ENCODE peak calls at places on chromosomes 5 and 9, in six cellular contexts. O is PC-3, D is HCT116, W is IMR-90, I is neural progenitor cell, M is trophoblast cell. K is an unnamed sample.

GRCh38 chr5:163451489-163451888 is 8.4 kb downstream of the NUDCD2 start:
- DNase-seq in W (no peak), I (no peak), O (no peak), D (no peak), M (no peak), K (no peak)

GRCh38 chr9:123412171-123412820 is 56.3 kb downstream of the CRB2 start:
- DNase-seq in D (no peak), I (no peak), M (no peak), O (no peak), W (no peak), K (no peak)

GRCh38 chr5:172918421-172919371 is 40.5 kb upstream of the RPL26L1 start:
- DNase-seq in W (no peak), O (no peak), I (no peak), M (no peak), D (no peak), K (no peak)

GRCh38 chr9:111866976-111867375 is 29.6 kb upstream of the UGCG start:
- DNase-seq in W (peak; percentile 86), D (no peak), O (peak; percentile 84), M (peak; percentile 53), I (no peak), K (peak; percentile 54)

GRCh38 chr9:33884856-33885701 is 68.1 kb downstream of the UBE2R2 start:
- DNase-seq in O (peak; percentile 46), M (no peak), D (no peak), W (peak; percentile 54), I (no peak), K (peak; percentile 58)

GRCh38 chr5:15522141-15522540 is 22.2 kb downstream of the FBXL7 start:
- DNase-seq in D (no peak), M (no peak), W (no peak), I (no peak), O (no peak), K (no peak)

GRCh38 chr9:33250458-33250995 is 10.6 kb downstream of the SPINK4 start:
- DNase-seq in O (no peak), M (peak; percentile 52), D (no peak), W (peak; percentile 85), I (no peak), K (no peak)

GRCh38 chr9:13990994-13991393 is 322.9 kb downstream of the NFIB start:
- DNase-seq in W (no peak), I (no peak), D (no peak), M (no peak), O (no peak), K (no peak)

GRCh38 chr5:175344331-175345200 is 99.4 kb downstream of the DRD1 start:
- DNase-seq in D (peak; percentile 71), M (peak; percentile 73), W (peak; percentile 50), I (no peak), O (peak; percentile 63), K (peak; percentile 89)

GRCh38 chr9:106277931-106278330 is 583.6 kb downstream of the TMEM38B start:
- DNase-seq in I (peak; percentile 36), M (no peak), O (no peak), D (no peak), W (no peak), K (peak; percentile 72)

GRCh38 chr9:21028476-21028875 is 3.0 kb downstream of the HACD4 start:
- DNase-seq in M (peak; percentile 13), O (no peak), I (no peak), W (peak; percentile 69), D (no peak), K (no peak)

GRCh38 chr5:82894754-82895153 is 182.4 kb downstream of the TMEM167A start:
- DNase-seq in D (no peak), W (no peak), O (no peak), I (no peak), M (no peak), K (peak; percentile 21)

GRCh38 chr9:109857337-109857736 is 77.3 kb downstream of the PALM2AKAP2 start:
- DNase-seq in O (no peak), D (no peak), W (peak; percentile 26), M (no peak), I (no peak), K (peak; percentile 42)

GRCh38 chr9:4555251-4555650 is 65.0 kb downstream of the SLC1A1 start:
- DNase-seq in W (peak; percentile 17), D (peak; percentile 34), I (peak; percentile 10), O (no peak), M (no peak), K (peak; percentile 52)

GRCh38 chr5:179343021-179343781 is 2.1 kb downstream of the ADAMTS2 start:
- DNase-seq in D (no peak), W (no peak), O (no peak), M (no peak), I (peak; percentile 52), K (peak; percentile 15)
- H2AFZ ChIP-seq in D (no peak overlapping the region), W (peak overlapping the region; percentile 91), O (no peak overlapping the region), M (no peak overlapping the region), I (peak overlapping the region; percentile 35), K (no peak overlapping the region)

GRCh38 chr9:83537331-83538171 is 650 bp downstream of the FRMD3 start:
- DNase-seq in I (peak; percentile 66), D (no peak), W (no peak), O (no peak), M (no peak), K (peak; percentile 2)
- H2AFZ ChIP-seq in I (peak overlapping the region; percentile 95), D (no peak overlapping the region), W (peak overlapping the region; percentile 85), O (peak overlapping the region; percentile 80), M (no peak overlapping the region), K (no peak overlapping the region)

DNA sequence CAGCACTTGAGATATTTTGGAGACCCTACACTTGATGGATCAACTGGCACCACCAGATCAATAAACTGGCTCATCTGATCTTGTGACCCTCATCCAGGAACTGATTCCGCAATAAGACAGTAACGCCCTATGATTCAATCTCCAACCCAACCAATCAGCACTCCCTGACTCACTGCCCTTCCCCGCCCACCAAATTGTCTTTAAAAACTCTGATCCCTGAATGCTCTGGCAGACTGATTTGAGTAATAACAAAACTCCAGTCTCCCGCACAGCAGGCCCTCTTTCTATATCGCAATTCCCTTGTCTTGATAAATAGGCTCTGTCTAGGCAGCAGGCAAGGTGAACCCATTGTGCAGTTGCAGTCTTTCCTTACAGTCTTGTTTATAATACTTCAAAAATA is 677.0 kb downstream of the LRRC70 start:
- DNase-seq in M (no peak), W (no peak), O (no peak), I (peak; percentile 43), D (no peak), K (no peak)
- H2AFZ ChIP-seq in M (no peak overlapping the region), W (no peak overlapping the region), O (no peak overlapping the region), I (no peak overlapping the region), D (no peak overlapping the region), K (no peak overlapping the region)

DNA sequence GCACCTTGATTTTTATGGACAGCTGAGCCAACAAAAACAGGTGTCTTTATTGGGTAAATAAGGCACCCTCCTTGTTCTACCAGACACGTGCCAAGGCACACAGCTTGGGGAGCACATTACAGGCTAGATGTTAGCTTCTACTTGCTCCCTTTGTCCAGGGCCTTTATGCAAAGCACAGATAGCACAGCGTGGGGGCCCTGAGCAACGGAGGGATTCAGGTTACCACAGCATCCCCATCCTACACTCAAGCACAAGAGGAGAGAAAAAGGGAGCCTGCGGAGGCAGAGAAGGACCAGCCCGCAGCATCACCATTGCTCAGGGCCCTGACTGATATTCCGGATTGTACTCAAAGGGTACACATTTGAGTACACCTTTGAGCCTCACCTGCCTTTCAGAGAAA is 181.7 kb upstream of the KIF2A start:
- DNase-seq in W (no peak), I (peak; percentile 26), M (no peak), D (no peak), O (no peak), K (no peak)
- H2AFZ ChIP-seq in W (no peak overlapping the region), I (peak overlapping the region; percentile 57), M (no peak overlapping the region), D (no peak overlapping the region), O (no peak overlapping the region), K (no peak overlapping the region)

K was measured in fibroblast of lung.